ENCODE peak calls at places on chromosomes 6 and 20, in six cellular contexts. One of them, this sample, is unnamed.

GRCh38 chr20:46199198-46199597 is 81.1 kb downstream of the CD40 start:
- DNase-seq in HepG2: no peak
- DNase-seq in endothelial cell of umbilical vein: no peak
- DNase-seq in HCT116: no peak
- DNase-seq in stomach: peak; percentile 31
- DNase-seq in K562: peak; percentile 67
- DNase-seq in this sample: no peak

GRCh38 chr6:47144306-47144705 is 102.2 kb upstream of the ADGRF1 start:
- DNase-seq in HCT116: no peak
- DNase-seq in HepG2: no peak
- DNase-seq in K562: no peak
- DNase-seq in endothelial cell of umbilical vein: no peak
- DNase-seq in stomach: no peak
- DNase-seq in this sample: no peak

GRCh38 chr6:147207851-147208754 is 3.9 kb downstream of the STXBP5 start:
- DNase-seq in stomach: no peak
- DNase-seq in HepG2: no peak
- DNase-seq in K562: no peak
- DNase-seq in endothelial cell of umbilical vein: no peak
- DNase-seq in HCT116: no peak
- DNase-seq in this sample: no peak

GRCh38 chr6:16762265-16762546 is 946 bp upstream of the ATXN1 start:
- DNase-seq in stomach: no peak
- DNase-seq in endothelial cell of umbilical vein: no peak
- DNase-seq in K562: no peak
- DNase-seq in HepG2: no peak
- DNase-seq in HCT116: no peak
- DNase-seq in this sample: no peak

GRCh38 chr20:60465993-60466682 is 507.9 kb downstream of the CDH26 start:
- DNase-seq in endothelial cell of umbilical vein: no peak
- DNase-seq in HCT116: no peak
- DNase-seq in K562: no peak
- DNase-seq in stomach: no peak
- DNase-seq in HepG2: no peak
- DNase-seq in this sample: no peak

GRCh38 chr6:142735182-142735581 is 209.8 kb downstream of the HIVEP2 start:
- DNase-seq in HCT116: no peak
- DNase-seq in stomach: no peak
- DNase-seq in endothelial cell of umbilical vein: peak; percentile 90
- DNase-seq in HepG2: no peak
- DNase-seq in K562: no peak
- DNase-seq in this sample: no peak

GRCh38 chr20:63590218-63591146 is 16.4 kb upstream of the HELZ2 start:
- DNase-seq in stomach: no peak
- DNase-seq in endothelial cell of umbilical vein: no peak
- DNase-seq in HCT116: no peak
- DNase-seq in K562: no peak
- DNase-seq in HepG2: no peak
- DNase-seq in this sample: no peak

GRCh38 chr6:165999279-165999678 is 168.4 kb downstream of the TBXT start:
- DNase-seq in endothelial cell of umbilical vein: no peak
- DNase-seq in HepG2: no peak
- DNase-seq in stomach: no peak
- DNase-seq in K562: no peak
- DNase-seq in HCT116: no peak
- DNase-seq in this sample: no peak

GRCh38 chr6:43814111-43814510 is 44.1 kb downstream of the VEGFA start:
- DNase-seq in K562: no peak
- DNase-seq in HepG2: no peak
- DNase-seq in HCT116: no peak
- DNase-seq in endothelial cell of umbilical vein: no peak
- DNase-seq in stomach: no peak
- DNase-seq in this sample: no peak

GRCh38 chr6:74420221-74420620 is 724.2 kb downstream of the CD109 start:
- DNase-seq in stomach: no peak
- DNase-seq in K562: no peak
- DNase-seq in endothelial cell of umbilical vein: no peak
- DNase-seq in HCT116: no peak
- DNase-seq in HepG2: peak; percentile 15
- DNase-seq in this sample: no peak

GRCh38 chr6:5191222-5191621 is 69.5 kb downstream of the LYRM4 start:
- DNase-seq in HCT116: no peak
- DNase-seq in stomach: no peak
- DNase-seq in K562: no peak
- DNase-seq in endothelial cell of umbilical vein: peak; percentile 36
- DNase-seq in HepG2: no peak
- DNase-seq in this sample: no peak

GRCh38 chr6:36928547-36928918 is 26.0 kb upstream of the PI16 start:
- DNase-seq in HepG2: no peak
- DNase-seq in endothelial cell of umbilical vein: no peak
- DNase-seq in K562: no peak
- DNase-seq in HCT116: no peak
- DNase-seq in stomach: no peak
- DNase-seq in this sample: no peak

GRCh38 chr6:102799051-102799450 is 1405.5 kb downstream of the GRIK2 start:
- DNase-seq in HepG2: no peak
- DNase-seq in HCT116: no peak
- DNase-seq in K562: no peak
- DNase-seq in endothelial cell of umbilical vein: no peak
- DNase-seq in stomach: no peak
- DNase-seq in this sample: no peak

GRCh38 chr20:49386848-49387605 is 95.4 kb downstream of the KCNB1 start:
- DNase-seq in stomach: no peak
- DNase-seq in HCT116: no peak
- DNase-seq in K562: no peak
- DNase-seq in HepG2: no peak
- DNase-seq in endothelial cell of umbilical vein: no peak
- DNase-seq in this sample: no peak

GRCh38 chr6:76885861-76886301 is 577.4 kb downstream of the HTR1B start:
- DNase-seq in K562: no peak
- DNase-seq in HepG2: no peak
- DNase-seq in HCT116: no peak
- DNase-seq in stomach: no peak
- DNase-seq in endothelial cell of umbilical vein: no peak
- DNase-seq in this sample: no peak

GRCh38 chr6:75430631-75431345 is 62.8 kb downstream of the FILIP1 start:
- DNase-seq in HepG2: no peak
- DNase-seq in stomach: no peak
- DNase-seq in endothelial cell of umbilical vein: peak; percentile 85
- DNase-seq in K562: no peak
- DNase-seq in HCT116: no peak
- DNase-seq in this sample: no peak

GRCh38 chr6:88135578-88136114 is 30.5 kb downstream of the CNR1 start:
- DNase-seq in HepG2: no peak
- DNase-seq in endothelial cell of umbilical vein: no peak
- DNase-seq in stomach: no peak
- DNase-seq in K562: no peak
- DNase-seq in HCT116: no peak
- DNase-seq in this sample: peak; percentile 21

GRCh38 chr6:156949376-156949775 is 172.2 kb downstream of the ARID1B start:
- DNase-seq in stomach: no peak
- DNase-seq in HepG2: no peak
- DNase-seq in HCT116: peak; percentile 43
- DNase-seq in endothelial cell of umbilical vein: peak; percentile 41
- DNase-seq in K562: no peak
- DNase-seq in this sample: no peak
- TF ChIP-seq POLR2AphosphoS5 in stomach: no peak
- TF ChIP-seq POLR2AphosphoS5 in HepG2: no peak
- TF ChIP-seq POLR2AphosphoS5 in HCT116: no peak
- TF ChIP-seq POLR2AphosphoS5 in endothelial cell of umbilical vein: no peak
- TF ChIP-seq POLR2AphosphoS5 in K562: no peak
- TF ChIP-seq POLR2AphosphoS5 in this sample: no peak

GRCh38 chr6:56683882-56684281 is 41.2 kb upstream of the DST start:
- DNase-seq in HepG2: peak; percentile 98
- DNase-seq in K562: no peak
- DNase-seq in stomach: no peak
- DNase-seq in HCT116: no peak
- DNase-seq in endothelial cell of umbilical vein: peak; percentile 46
- DNase-seq in this sample: no peak
- TF ChIP-seq POLR2A in HepG2: no peak
- TF ChIP-seq POLR2A in K562: no peak
- TF ChIP-seq POLR2A in stomach: no peak
- TF ChIP-seq POLR2A in HCT116: no peak
- TF ChIP-seq POLR2A in endothelial cell of umbilical vein: no peak
- TF ChIP-seq POLR2A in this sample: no peak

DNA sequence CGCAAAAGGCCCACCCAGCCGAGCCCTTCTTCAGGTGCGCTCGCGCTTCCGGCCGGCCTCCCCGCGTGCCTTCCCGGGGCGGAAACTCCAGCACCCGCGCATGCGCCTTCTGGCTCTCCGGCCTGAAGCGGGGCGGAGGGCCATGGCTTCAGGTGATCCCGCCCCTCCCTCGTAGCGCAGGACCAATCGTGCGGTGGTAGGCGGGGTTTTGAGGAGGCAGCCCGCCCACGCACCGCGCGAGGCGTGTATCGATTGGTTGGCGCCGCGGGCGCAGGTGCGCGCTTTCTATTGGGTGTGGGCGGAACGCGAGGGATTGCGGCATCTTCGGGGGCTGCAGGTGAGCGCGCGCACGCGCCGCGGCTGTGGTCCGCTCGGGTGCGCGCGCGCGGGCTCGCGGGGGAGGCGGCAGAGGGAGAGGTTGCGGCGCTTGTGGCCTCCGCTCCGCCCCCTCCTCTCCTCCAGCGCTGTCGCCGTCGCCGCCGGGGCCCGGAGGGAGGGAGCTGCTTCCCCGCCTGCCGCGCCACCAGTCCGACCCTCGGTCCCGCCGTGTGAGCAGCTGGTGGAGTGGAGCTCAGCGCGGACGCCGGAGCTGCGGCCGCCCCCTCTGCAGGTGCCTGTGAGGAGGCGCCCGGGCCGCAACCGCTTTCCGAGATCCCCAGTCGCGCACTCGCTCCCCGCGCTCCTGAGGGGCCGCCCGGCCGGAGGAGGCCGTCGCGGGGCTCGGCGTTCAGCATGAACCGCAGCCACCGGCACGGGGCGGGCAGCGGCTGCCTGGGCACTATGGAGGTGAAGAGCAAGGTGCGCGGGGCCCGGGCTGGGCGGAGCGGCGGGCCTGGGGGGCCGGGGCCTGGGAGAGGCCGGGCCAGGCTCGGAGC is at the start of gene PARD6B:
- DNase-seq in HepG2: peak; percentile 99
- DNase-seq in stomach: peak; percentile 99
- DNase-seq in K562: peak; percentile 100
- DNase-seq in endothelial cell of umbilical vein: peak; percentile 84
- DNase-seq in HCT116: peak; percentile 99
- DNase-seq in this sample: peak; percentile 98
- TF ChIP-seq POLR2AphosphoS5 in HepG2: peak; percentile 92
- TF ChIP-seq POLR2AphosphoS5 in stomach: peak; percentile 91
- TF ChIP-seq POLR2AphosphoS5 in K562: peak; percentile 69
- TF ChIP-seq POLR2AphosphoS5 in endothelial cell of umbilical vein: no peak
- TF ChIP-seq POLR2AphosphoS5 in HCT116: peak; percentile 77
- TF ChIP-seq POLR2AphosphoS5 in this sample: no peak

GRCh38 chr6:82646231-82646615 is 282.6 kb downstream of the TPBG start:
- DNase-seq in HepG2: no peak
- DNase-seq in HCT116: no peak
- DNase-seq in K562: no peak
- DNase-seq in stomach: no peak
- DNase-seq in endothelial cell of umbilical vein: no peak
- DNase-seq in this sample: no peak

DNA sequence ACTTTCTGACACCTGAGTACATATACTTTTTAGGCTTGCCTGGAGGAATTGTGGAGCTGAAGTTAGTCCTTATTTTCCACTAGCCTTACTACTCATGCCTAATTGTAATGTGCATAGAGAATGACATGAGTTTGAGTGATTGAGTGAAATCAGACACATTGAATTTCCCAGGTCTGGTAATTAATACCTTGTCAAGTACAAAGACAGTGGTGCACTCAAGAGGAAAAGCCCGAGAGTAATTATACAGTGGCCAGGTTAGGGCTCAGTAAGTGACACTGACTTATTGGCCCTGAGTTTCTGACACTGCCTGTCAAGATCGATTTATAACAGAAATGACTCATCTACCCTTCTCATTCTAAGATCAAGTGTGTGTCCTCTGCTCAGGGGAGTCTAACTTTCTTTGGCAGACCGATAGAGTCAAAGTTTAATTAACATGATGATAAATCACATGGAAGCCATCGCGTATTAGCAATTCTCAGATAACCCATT is 288.3 kb downstream of the TPBG start:
- DNase-seq in HepG2: no peak
- DNase-seq in endothelial cell of umbilical vein: no peak
- DNase-seq in HCT116: no peak
- DNase-seq in K562: no peak
- DNase-seq in stomach: no peak
- DNase-seq in this sample: no peak
- TF ChIP-seq POLR2A in HepG2: no peak
- TF ChIP-seq POLR2A in endothelial cell of umbilical vein: no peak
- TF ChIP-seq POLR2A in HCT116: no peak
- TF ChIP-seq POLR2A in K562: no peak
- TF ChIP-seq POLR2A in stomach: no peak
- TF ChIP-seq POLR2A in this sample: no peak

GRCh38 chr6:11667876-11668275 is 110.7 kb downstream of the ADTRP start:
- DNase-seq in K562: no peak
- DNase-seq in stomach: no peak
- DNase-seq in HepG2: no peak
- DNase-seq in endothelial cell of umbilical vein: no peak
- DNase-seq in HCT116: no peak
- DNase-seq in this sample: no peak
- TF ChIP-seq POLR2AphosphoS5 in K562: no peak
- TF ChIP-seq POLR2AphosphoS5 in stomach: no peak
- TF ChIP-seq POLR2AphosphoS5 in HepG2: no peak
- TF ChIP-seq POLR2AphosphoS5 in endothelial cell of umbilical vein: no peak
- TF ChIP-seq POLR2AphosphoS5 in HCT116: no peak
- TF ChIP-seq POLR2AphosphoS5 in this sample: no peak

GRCh38 chr20:297098-297924 is at the start of gene ZCCHC3:
- DNase-seq in stomach: peak; percentile 83
- DNase-seq in endothelial cell of umbilical vein: peak; percentile 88
- DNase-seq in HCT116: peak; percentile 77
- DNase-seq in K562: peak; percentile 93
- DNase-seq in HepG2: peak; percentile 96
- DNase-seq in this sample: peak; percentile 85
- TF ChIP-seq POLR2A in stomach: no peak
- TF ChIP-seq POLR2A in endothelial cell of umbilical vein: peak; percentile 79
- TF ChIP-seq POLR2A in HCT116: no peak
- TF ChIP-seq POLR2A in K562: peak; percentile 67
- TF ChIP-seq POLR2A in HepG2: peak; percentile 82
- TF ChIP-seq POLR2A in this sample: peak; percentile 84

DNA sequence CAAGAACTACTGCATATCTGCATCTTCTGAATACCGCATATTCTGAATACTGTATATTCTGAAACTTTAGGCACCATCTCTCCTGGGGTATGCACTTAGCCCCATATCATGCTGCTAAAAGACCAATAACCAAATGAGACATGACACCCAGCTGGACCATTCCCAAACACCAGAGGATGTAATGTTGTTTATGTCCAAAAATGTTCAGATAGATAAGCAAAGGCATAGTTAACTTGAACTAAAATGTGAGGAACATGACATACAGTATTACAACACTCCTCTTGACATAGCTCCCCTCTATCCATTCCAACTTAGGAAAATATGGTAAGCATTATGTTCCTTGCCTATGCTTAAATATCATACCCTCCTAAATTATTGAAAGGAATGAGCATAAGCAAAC is 127.3 kb downstream of the TENT5A start:
- DNase-seq in endothelial cell of umbilical vein: no peak
- DNase-seq in HCT116: no peak
- DNase-seq in stomach: no peak
- DNase-seq in K562: no peak
- DNase-seq in HepG2: no peak
- DNase-seq in this sample: no peak
- TF ChIP-seq POLR2AphosphoS5 in endothelial cell of umbilical vein: no peak
- TF ChIP-seq POLR2AphosphoS5 in HCT116: no peak
- TF ChIP-seq POLR2AphosphoS5 in stomach: no peak
- TF ChIP-seq POLR2AphosphoS5 in K562: no peak
- TF ChIP-seq POLR2AphosphoS5 in HepG2: no peak
- TF ChIP-seq POLR2AphosphoS5 in this sample: no peak

This sample was measured in GM12892.